ENCODE peak calls at places on chromosome 9, in five cellular contexts. F is IMR-90, W is mesenchymal stem cell, U is neuronal stem cell, Q is H9. A is an unnamed sample. For H3K4me1, the result is how much of the 10 kb centered on the place peaks cover.

GRCh38 chr9:16118090-16118489 is 565.2 kb downstream of the CCDC171 start:
- DNase-seq in F (no peak), W (no peak), U (no peak), Q (no peak), A (no peak)

GRCh38 chr9:138053996-138054752 is 176.6 kb downstream of the CACNA1B start:
- DNase-seq in F (no peak), W (no peak), U (no peak), Q (peak), A (no peak)

GRCh38 chr9:76257224-76257794 is 136.9 kb downstream of the RFK start:
- DNase-seq in F (no peak), W (no peak), U (no peak), Q (no peak), A (no peak)

GRCh38 chr9:111029260-111029659 is 9.0 kb downstream of the LPAR1 start:
- DNase-seq in F (no peak), W (no peak), U (no peak), Q (no peak), A (no peak)

GRCh38 chr9:77750284-77750683 is 102.2 kb upstream of the GNA14 start:
- DNase-seq in F (peak), W (no peak), U (no peak), Q (no peak), A (no peak)

GRCh38 chr9:136013524-136014034 is 52.4 kb upstream of the UBAC1 start:
- DNase-seq in F (no peak), W (no peak), U (no peak), Q (no peak), A (no peak)

GRCh38 chr9:105911104-105911911 is 217.0 kb downstream of the TMEM38B start:
- DNase-seq in F (no peak), W (peak), U (peak), Q (peak), A (no peak)

GRCh38 chr9:93133641-93134017 is 422 bp downstream of the NINJ1 start:
- DNase-seq in F (peak), W (peak), U (peak), Q (no peak), A (peak)

GRCh38 chr9:34986541-34987047 is 3.0 kb upstream of the DNAJB5 start:
- DNase-seq in F (no peak), W (peak), U (peak), Q (peak), A (no peak)

GRCh38 chr9:109320338-109320733 is 523 bp downstream of the EPB41L4B start:
- DNase-seq in F (no peak), W (no peak), U (peak), Q (no peak), A (no peak)

GRCh38 chr9:76818271-76818670 is 54.0 kb downstream of the PCA3 start:
- DNase-seq in F (peak), W (peak), U (no peak), Q (peak), A (peak)

GRCh38 chr9:127791085-127791484 is 5.3 kb downstream of the CDK9 start:
- DNase-seq in F (no peak), W (no peak), U (no peak), Q (no peak), A (no peak)

GRCh38 chr9:72909428-72909827 is 43.4 kb downstream of the ALDH1A1 start:
- DNase-seq in F (no peak), W (no peak), U (no peak), Q (no peak), A (no peak)

GRCh38 chr9:82117025-82117424 is 128.5 kb downstream of the SPATA31D1 start:
- DNase-seq in F (no peak), W (no peak), U (no peak), Q (no peak), A (no peak)

GRCh38 chr9:137943655-137944054 is 66.1 kb downstream of the CACNA1B start:
- DNase-seq in F (no peak), W (no peak), U (no peak), Q (no peak), A (no peak)

GRCh38 chr9:123346826-123347225 is 9.2 kb upstream of the CRB2 start:
- DNase-seq in F (no peak), W (no peak), U (no peak), Q (no peak), A (no peak)

GRCh38 chr9:106964822-106965525 is 102.0 kb downstream of the ZNF462 start:
- DNase-seq in F (peak), W (no peak), U (no peak), Q (no peak), A (peak)

GRCh38 chr9:134325813-134326753 is at the start of gene RXRA:
- DNase-seq in F (peak), W (peak), U (peak), Q (peak), A (peak)

GRCh38 chr9:86041331-86041741 is 58.0 kb downstream of the GOLM1 start:
- DNase-seq in F (peak), W (peak), U (no peak), Q (no peak), A (no peak)

GRCh38 chr9:82404484-82405280 is 416.1 kb downstream of the SPATA31D1 start:
- DNase-seq in F (peak), W (peak), U (no peak), Q (no peak), A (no peak)

GRCh38 chr9:111271481-111272080 is 58.4 kb downstream of the OR2K2 start:
- DNase-seq in F (peak), W (no peak), U (no peak), Q (no peak), A (no peak)

GRCh38 chr9:115022760-115023434 is 92.5 kb upstream of the TNFSF8 start:
- DNase-seq in F (peak), W (peak), U (no peak), Q (no peak), A (no peak)

GRCh38 chr9:99221266-99221622 is 498 bp downstream of the ALG2 start:
- DNase-seq in F (no peak), W (no peak), U (no peak), Q (no peak), A (no peak)
- H3K4me1 ChIP-seq in F (under half), W (under half), U (under half), Q (under half), A (under half)

DNA sequence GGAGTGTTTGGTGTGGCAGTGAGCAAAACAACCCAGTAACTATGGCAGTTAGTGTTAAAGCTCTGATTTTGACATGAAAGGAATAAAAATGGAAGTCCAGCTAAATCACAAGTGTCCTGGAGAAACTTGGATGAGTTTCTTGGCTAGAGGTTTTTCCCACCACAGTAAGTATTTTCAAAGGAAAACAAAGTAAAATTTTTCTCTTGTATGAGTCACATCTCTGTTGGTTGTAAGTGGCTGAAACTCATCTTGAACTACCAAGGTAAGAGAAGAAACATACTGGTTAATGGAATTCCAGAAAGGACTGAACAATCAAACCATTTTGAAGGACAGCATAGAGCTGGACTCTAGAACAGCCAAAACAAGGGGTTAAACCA is 102.8 kb upstream of the CDKN2B start:
- DNase-seq in F (peak), W (peak), U (no peak), Q (no peak), A (no peak)
- H2AFZ ChIP-seq in F (peak), W (no peak), U (no peak), Q (no peak), A (no peak)

GRCh38 chr9:6945871-6946270 is 188.1 kb downstream of the KDM4C start:
- DNase-seq in F (no peak), W (no peak), U (no peak), Q (no peak), A (no peak)
- H2AK5ac ChIP-seq in F (no peak), W (no peak), U (no peak), Q (no peak), A (no peak)

GRCh38 chr9:4061717-4062116 is 238.2 kb downstream of the GLIS3 start:
- DNase-seq in F (no peak), W (no peak), U (no peak), Q (no peak), A (no peak)
- H3K4me1 ChIP-seq in F (under half), W (under half), U (under half), Q (under half), A (under half)

DNA sequence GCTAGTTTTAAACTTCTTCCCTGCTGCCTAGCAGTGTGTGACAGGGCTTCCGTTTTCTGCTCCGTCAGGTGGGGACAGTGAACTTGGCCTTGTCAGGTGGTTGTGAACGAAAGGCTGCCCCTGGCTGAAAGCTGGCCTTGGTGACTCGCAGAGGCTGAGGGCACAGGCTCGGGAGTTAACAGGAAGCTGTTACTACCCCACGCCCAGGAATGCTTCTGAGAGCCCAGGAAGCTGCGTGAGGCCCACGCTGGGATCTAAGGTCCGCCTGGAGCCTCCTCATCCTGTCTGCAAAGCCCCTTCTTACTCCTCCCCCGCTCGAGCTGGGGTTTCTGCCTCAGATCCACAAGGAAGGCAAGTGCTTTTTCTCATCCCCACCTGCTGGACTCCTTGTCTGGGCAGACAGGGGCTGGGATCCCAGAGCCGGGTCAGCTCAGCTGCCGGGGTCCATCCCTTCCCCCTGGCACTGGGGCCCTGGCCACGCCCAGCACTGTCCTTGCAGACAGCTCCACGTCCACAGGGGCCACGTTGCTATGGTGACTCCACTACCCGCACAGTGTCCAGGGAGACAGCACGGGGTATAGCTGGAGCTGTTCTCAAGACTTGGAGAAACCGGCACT is 124.7 kb upstream of the TBC1D2 start:
- DNase-seq in F (peak), W (peak), U (no peak), Q (peak), A (no peak)
- H2AFZ ChIP-seq in F (peak), W (peak), U (peak), Q (no peak), A (no peak)